ENCODE peak calls at places on chromosome 21, in eight cellular contexts. A is astrocyte of the spinal cord, W is tibial artery, P is AG04449, B is stomach, J is foreskin fibroblast, S is mammary epithelial cell, Z is GM23338. I is an unnamed sample.

GRCh38 chr21:16330340-16331319 is 600.8 kb downstream of the USP25 start:
- DNase-seq in A (peak), W (peak), P (peak), B (no peak), J (peak), S (peak), Z (peak), I (peak)

GRCh38 chr21:31505975-31506374 is 153.5 kb upstream of the SOD1 start:
- DNase-seq in A (no peak), W (no peak), P (no peak), B (no peak), J (no peak), S (no peak), Z (peak), I (no peak)

GRCh38 chr21:39556176-39556575 is 56.6 kb upstream of the B3GALT5 start:
- DNase-seq in A (no peak), W (no peak), P (no peak), B (no peak), J (no peak), S (no peak), Z (peak), I (no peak)

GRCh38 chr21:38787461-38788274 is 18.1 kb upstream of the ETS2 start:
- DNase-seq in A (peak), W (no peak), P (no peak), B (peak), J (no peak), S (peak), Z (peak), I (peak)

GRCh38 chr21:17848228-17848627 is 29.1 kb upstream of the C21orf91 start:
- DNase-seq in A (peak), W (peak), P (peak), B (no peak), J (peak), S (peak), Z (no peak), I (peak)

GRCh38 chr21:45768741-45769049 is 125.2 kb downstream of the PCBP3 start:
- DNase-seq in A (no peak), W (no peak), P (no peak), B (no peak), J (peak), S (no peak), Z (peak), I (no peak)

GRCh38 chr21:34765619-34766018 is 96.8 kb downstream of the CLIC6 start:
- DNase-seq in A (no peak), W (no peak), P (no peak), B (no peak), J (no peak), S (no peak), Z (no peak), I (no peak)

GRCh38 chr21:28099296-28099695 is 893.4 kb downstream of the LTN1 start:
- DNase-seq in A (no peak), W (no peak), P (no peak), B (no peak), J (peak), S (no peak), Z (no peak), I (no peak)

GRCh38 chr21:45074818-45075605 is 632 bp downstream of the ADARB1 start:
- DNase-seq in A (peak), W (no peak), P (no peak), B (peak), J (peak), S (peak), Z (peak), I (peak)

GRCh38 chr21:38983560-38983959 is 177.8 kb downstream of the ETS2 start:
- DNase-seq in A (no peak), W (no peak), P (no peak), B (no peak), J (no peak), S (no peak), Z (no peak), I (no peak)

GRCh38 chr21:27975514-27975913 is 1008.6 kb upstream of the ADAMTS5 start:
- DNase-seq in A (no peak), W (no peak), P (no peak), B (no peak), J (no peak), S (no peak), Z (no peak), I (no peak)

GRCh38 chr21:33642896-33643657 is 776 bp downstream of the ITSN1 start:
- DNase-seq in A (no peak), W (peak), P (no peak), B (peak), J (peak), S (peak), Z (peak), I (peak)

GRCh38 chr21:38925923-38926322 is 120.2 kb downstream of the ETS2 start:
- DNase-seq in A (peak), W (peak), P (peak), B (peak), J (peak), S (peak), Z (no peak), I (no peak)

GRCh38 chr21:23017989-23018388 is 2019.8 kb downstream of the NCAM2 start:
- DNase-seq in A (no peak), W (no peak), P (no peak), B (no peak), J (no peak), S (no peak), Z (no peak), I (no peak)

GRCh38 chr21:45551316-45551715 is 9.1 kb upstream of the SLC19A1 start:
- DNase-seq in A (peak), W (no peak), P (peak), B (no peak), J (peak), S (peak), Z (no peak), I (peak)

GRCh38 chr21:31988492-31989285 is 115.9 kb downstream of the HUNK start:
- DNase-seq in A (no peak), W (peak), P (no peak), B (no peak), J (peak), S (no peak), Z (no peak), I (no peak)

GRCh38 chr21:39377444-39378050 is 28.7 kb upstream of the HMGN1 start:
- DNase-seq in A (no peak), W (no peak), P (no peak), B (no peak), J (no peak), S (peak), Z (peak), I (no peak)

GRCh38 chr21:45336870-45337269 is 49.2 kb upstream of the POFUT2 start:
- DNase-seq in A (peak), W (no peak), P (no peak), B (no peak), J (peak), S (no peak), Z (peak), I (no peak)

GRCh38 chr21:14711287-14711686 is 165.2 kb upstream of the SAMSN1 start:
- DNase-seq in A (peak), W (no peak), P (no peak), B (no peak), J (no peak), S (peak), Z (no peak), I (no peak)

GRCh38 chr21:34945288-34945687 is 103.8 kb downstream of the RUNX1 start:
- DNase-seq in A (no peak), W (no peak), P (no peak), B (no peak), J (no peak), S (no peak), Z (no peak), I (no peak)

GRCh38 chr21:38470762-38471161 is 27.5 kb downstream of the ERG start:
- DNase-seq in A (peak), W (no peak), P (no peak), B (no peak), J (peak), S (peak), Z (no peak), I (no peak)

GRCh38 chr21:38853421-38853919 is 47.7 kb downstream of the ETS2 start:
- DNase-seq in A (peak), W (no peak), P (peak), B (peak), J (peak), S (peak), Z (no peak), I (peak)

GRCh38 chr21:35400233-35400939 is 351.3 kb upstream of the RUNX1 start:
- DNase-seq in A (peak), W (no peak), P (no peak), B (no peak), J (peak), S (peak), Z (peak), I (peak)

GRCh38 chr21:20404915-20405314 is 593.3 kb upstream of the NCAM2 start:
- DNase-seq in A (no peak), W (no peak), P (no peak), B (no peak), J (no peak), S (no peak), Z (peak), I (no peak)

GRCh38 chr21:46667191-46667734 is 31.8 kb downstream of the PRMT2 start:
- DNase-seq in A (peak), W (no peak), P (no peak), B (no peak), J (peak), S (peak), Z (peak), I (peak)

GRCh38 chr21:31268090-31268489 is 76.0 kb downstream of the TIAM1 start:
- DNase-seq in A (no peak), W (no peak), P (no peak), B (no peak), J (no peak), S (no peak), Z (no peak), I (no peak)

GRCh38 chr21:34764715-34765284 is 96.0 kb downstream of the CLIC6 start:
- DNase-seq in A (no peak), W (no peak), P (no peak), B (no peak), J (no peak), S (no peak), Z (no peak), I (no peak)

GRCh38 chr21:31403596-31404333 is 59.7 kb upstream of the TIAM1 start:
- DNase-seq in A (no peak), W (no peak), P (no peak), B (no peak), J (no peak), S (no peak), Z (no peak), I (no peak)

GRCh38 chr21:45887788-45888187 is 93.8 kb upstream of the COL6A1 start:
- DNase-seq in A (no peak), W (no peak), P (no peak), B (no peak), J (no peak), S (no peak), Z (no peak), I (no peak)

GRCh38 chr21:46122758-46123683 is 25.1 kb downstream of the COL6A2 start:
- DNase-seq in A (no peak), W (peak), P (no peak), B (no peak), J (no peak), S (no peak), Z (no peak), I (no peak)

DNA sequence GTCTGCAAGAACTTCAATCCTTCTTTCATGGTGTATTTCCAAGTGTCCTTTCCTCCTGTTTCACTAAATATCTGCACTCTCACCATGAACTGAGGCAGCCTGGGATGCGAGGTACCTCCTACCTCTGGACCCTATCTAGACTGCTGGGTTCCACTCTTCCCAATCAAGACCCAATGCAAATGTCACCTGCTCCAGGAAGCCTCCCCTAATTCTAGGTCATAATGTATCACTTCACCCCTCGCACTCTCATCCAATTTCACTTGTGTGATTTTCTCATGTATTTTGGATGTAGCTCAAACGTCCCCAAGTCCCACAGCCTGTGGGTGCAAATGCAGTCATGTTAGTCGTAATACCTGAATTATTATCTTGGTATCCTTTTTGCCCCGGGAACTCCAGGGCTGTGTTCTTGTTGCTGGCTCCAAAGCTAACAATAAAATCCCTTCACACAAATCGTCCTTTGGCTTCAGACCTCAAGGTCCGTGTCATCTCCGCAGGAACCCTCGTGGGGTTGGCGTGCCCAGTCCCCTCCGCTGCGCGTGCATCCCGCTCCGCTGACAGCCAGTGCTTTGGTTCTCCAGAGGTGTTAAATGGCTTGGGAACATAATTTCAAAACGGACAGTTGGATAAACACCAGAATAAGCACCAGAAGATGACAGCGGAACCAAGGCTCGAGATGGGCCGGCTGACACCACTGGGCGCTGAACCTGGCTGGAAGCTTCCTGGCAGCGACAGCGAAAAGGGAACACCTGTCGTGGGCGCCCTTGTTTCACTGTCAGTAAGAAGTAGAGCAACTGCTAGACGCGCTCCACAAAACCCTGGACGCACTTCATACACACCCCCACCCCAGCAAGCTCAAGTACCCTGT is 1.0 kb upstream of the BACH1 start:
- DNase-seq in A (no peak), W (no peak), P (no peak), B (no peak), J (no peak), S (no peak), Z (no peak), I (no peak)
- H3K4me3 ChIP-seq in A (peak), W (peak), P (peak), B (peak), J (peak), S (peak), Z (peak), I (peak)

DNA sequence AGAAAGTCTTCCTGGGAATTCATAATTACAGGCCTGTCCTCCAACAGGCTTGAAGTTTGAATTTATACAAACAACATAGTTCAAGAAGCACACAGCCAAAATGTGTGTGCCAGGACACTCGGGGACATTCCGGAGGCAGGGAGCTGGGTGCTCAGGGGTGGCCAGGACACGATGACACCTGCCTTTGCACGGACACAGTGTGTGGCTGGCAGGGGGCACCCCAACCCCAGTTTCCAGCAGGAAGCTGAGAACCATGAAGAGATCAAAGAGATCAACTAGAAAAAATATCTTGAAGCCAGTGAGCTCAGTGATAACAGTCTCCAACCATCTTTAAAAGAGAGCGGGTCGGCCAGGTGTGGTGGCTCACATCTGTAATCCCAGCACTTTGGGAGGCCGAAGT is 32.5 kb upstream of the TRAPPC10 start:
- DNase-seq in A (no peak), W (no peak), P (no peak), B (no peak), J (no peak), S (no peak), Z (no peak), I (no peak)
- TF ChIP-seq CTCF in A (no peak), W (no peak), P (peak), B (no peak), J (no peak), S (no peak), Z (peak), I (no peak)

DNA sequence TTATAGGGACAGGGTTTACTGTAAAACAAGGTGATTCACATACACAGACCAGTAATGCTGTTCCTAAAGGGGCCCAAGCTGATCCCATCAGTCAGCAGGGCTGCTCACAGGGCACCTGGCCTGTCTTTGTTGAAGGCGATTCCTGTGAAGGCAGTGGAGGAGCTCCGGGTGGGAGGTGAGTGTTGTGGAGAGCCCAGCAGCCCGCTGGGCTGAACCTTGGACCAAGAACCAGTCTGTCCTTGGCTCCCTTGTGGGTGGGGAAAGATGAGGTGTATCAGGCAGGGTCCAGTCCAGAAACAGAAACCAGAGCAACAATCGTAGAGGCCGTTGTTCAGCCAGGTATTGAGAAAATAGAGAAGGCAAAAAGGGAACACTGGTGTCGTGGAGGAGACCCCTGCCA is 12.5 kb downstream of the PDXK start:
- DNase-seq in A (no peak), W (no peak), P (no peak), B (peak), J (no peak), S (no peak), Z (no peak), I (no peak)
- H3K4me3 ChIP-seq in A (no peak), W (no peak), P (no peak), B (no peak), J (no peak), S (no peak), Z (no peak), I (no peak)

GRCh38 chr21:41045534-41046268 is 122.3 kb upstream of the BACE2 start:
- DNase-seq in A (no peak), W (no peak), P (no peak), B (peak), J (no peak), S (no peak), Z (peak), I (peak)

GRCh38 chr21:41048636-41049035 is 119.3 kb upstream of the BACE2 start:
- DNase-seq in A (no peak), W (no peak), P (no peak), B (no peak), J (no peak), S (no peak), Z (no peak), I (no peak)

GRCh38 chr21:41048141-41048540 is 119.8 kb upstream of the BACE2 start:
- DNase-seq in A (no peak), W (no peak), P (no peak), B (no peak), J (no peak), S (no peak), Z (no peak), I (no peak)

GRCh38 chr21:41043008-41043407 is 125.0 kb upstream of the BACE2 start:
- DNase-seq in A (no peak), W (no peak), P (no peak), B (no peak), J (no peak), S (no peak), Z (peak), I (no peak)
- TF ChIP-seq CTCF in A (no peak), W (no peak), P (peak), B (no peak), J (peak), S (peak), Z (peak), I (peak)

GRCh38 chr21:37383066-37383465 is 16.5 kb downstream of the DYRK1A start:
- DNase-seq in A (no peak), W (no peak), P (no peak), B (no peak), J (no peak), S (no peak), Z (peak), I (peak)
- H3K4me3 ChIP-seq in A (no peak), W (no peak), P (no peak), B (no peak), J (no peak), S (no peak), Z (no peak), I (no peak)

GRCh38 chr21:25573409-25574206 is 33.7 kb downstream of the MRPL39 start:
- DNase-seq in A (peak), W (no peak), P (peak), B (no peak), J (peak), S (peak), Z (no peak), I (peak)
- TF ChIP-seq CTCF in A (no peak), W (no peak), P (no peak), B (no peak), J (no peak), S (no peak), Z (no peak), I (no peak)

GRCh38 chr21:36551731-36552457 is 72.0 kb upstream of the CLDN14 start:
- DNase-seq in A (peak), W (no peak), P (peak), B (no peak), J (peak), S (no peak), Z (no peak), I (no peak)
- H3K4me3 ChIP-seq in A (no peak), W (no peak), P (peak), B (no peak), J (no peak), S (no peak), Z (no peak), I (no peak)

DNA sequence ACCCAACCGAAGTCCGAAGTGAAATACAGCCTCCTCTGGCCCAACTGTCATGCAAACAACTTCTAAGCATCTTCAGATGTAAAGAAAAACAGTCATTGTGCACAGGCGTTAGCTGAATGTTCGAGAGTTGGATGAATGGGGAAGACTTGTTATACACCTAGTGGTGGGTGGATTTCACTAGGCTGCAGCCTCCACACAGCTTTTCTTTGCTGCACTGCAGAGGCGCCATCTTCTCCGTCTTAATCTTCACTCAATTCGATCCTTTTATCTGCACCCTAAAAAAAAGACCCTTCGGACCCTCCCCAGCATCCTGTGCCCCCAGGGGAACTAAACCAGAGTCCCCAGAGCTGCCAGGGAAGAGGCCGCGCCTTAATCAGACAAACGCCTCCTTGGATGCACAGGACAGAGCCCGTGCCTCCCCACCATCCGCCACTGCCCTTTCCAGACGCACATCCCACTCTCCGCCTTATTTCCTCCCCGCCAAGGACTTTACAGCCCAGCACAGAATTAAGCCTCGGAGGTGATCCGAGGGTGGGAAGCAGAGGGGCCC is 1.4 kb downstream of the APP start:
- DNase-seq in A (peak), W (peak), P (no peak), B (peak), J (peak), S (peak), Z (peak), I (peak)
- TF ChIP-seq CTCF in A (peak), W (peak), P (peak), B (peak), J (peak), S (peak), Z (no peak), I (peak)

DNA sequence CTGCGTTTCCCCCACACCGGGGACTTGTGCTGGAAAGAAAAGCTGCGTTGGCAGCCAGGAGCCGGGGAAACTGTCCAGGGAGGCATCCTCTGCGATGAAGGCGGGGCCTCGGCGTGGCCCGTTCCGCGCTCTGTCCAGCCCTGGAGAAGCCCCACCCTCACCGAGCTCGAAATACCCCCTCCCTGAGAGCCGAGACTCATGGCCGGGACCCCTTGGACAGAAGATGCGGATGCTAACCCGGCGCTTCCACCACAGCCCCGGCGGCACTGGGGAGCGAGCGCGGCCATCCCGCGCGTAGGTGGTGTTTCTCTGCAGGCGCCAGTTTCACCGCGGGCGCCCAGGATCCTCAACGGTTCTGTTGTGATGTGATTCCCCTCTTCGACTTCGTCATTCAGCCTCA is 31.6 kb downstream of the PDE9A start:
- DNase-seq in A (no peak), W (no peak), P (no peak), B (no peak), J (no peak), S (no peak), Z (peak), I (no peak)
- H3K4me3 ChIP-seq in A (no peak), W (no peak), P (no peak), B (no peak), J (no peak), S (no peak), Z (no peak), I (no peak)